ENCODE peak calls at places on chromosomes 3 and 15, in five cellular contexts. C is neural progenitor cell, M is suprapubic skin, B is AG04450, T is neuronal stem cell. K is an unnamed sample.

GRCh38 chr3:151085889-151086483 is 522 bp downstream of the MED12L start:
- DNase-seq in C (peak; percentile 77), M (no peak), B (no peak), T (peak; percentile 57), K (peak; percentile 79)

GRCh38 chr3:129908417-129908816 is 14.9 kb upstream of the TMCC1 start:
- DNase-seq in C (no peak), M (no peak), B (no peak), T (no peak), K (no peak)

GRCh38 chr3:138875754-138876664 is 41.3 kb upstream of the PIK3CB start:
- DNase-seq in C (no peak), M (no peak), B (no peak), T (no peak), K (no peak)

GRCh38 chr3:116423945-116424344 is 21.3 kb downstream of the LSAMP start:
- DNase-seq in C (no peak), M (no peak), B (no peak), T (no peak), K (no peak)

GRCh38 chr15:68518046-68518445 is 60.7 kb upstream of the CORO2B start:
- DNase-seq in C (no peak), M (no peak), B (no peak), T (no peak), K (no peak)

GRCh38 chr15:101145362-101145761 is 106.5 kb downstream of the CHSY1 start:
- DNase-seq in C (no peak), M (no peak), B (no peak), T (no peak), K (no peak)

GRCh38 chr3:140794507-140794906 is 116.6 kb downstream of the TRIM42 start:
- DNase-seq in C (no peak), M (no peak), B (no peak), T (no peak), K (no peak)

GRCh38 chr3:196012481-196012880 is 69.4 kb downstream of the TFRC start:
- DNase-seq in C (no peak), M (no peak), B (no peak), T (no peak), K (no peak)

GRCh38 chr15:77856718-77857346 is 220.7 kb downstream of the TBC1D2B start:
- DNase-seq in C (no peak), M (no peak), B (no peak), T (no peak), K (no peak)

GRCh38 chr3:25548836-25549235 is 115.9 kb downstream of the TOP2B start:
- DNase-seq in C (no peak), M (no peak), B (no peak), T (no peak), K (no peak)

GRCh38 chr15:70503798-70504304 is 259.5 kb downstream of the UACA start:
- DNase-seq in C (no peak), M (no peak), B (no peak), T (no peak), K (no peak)
- H3K27me3 ChIP-seq in C (no peaks in the 10 kb centered on the region), M (no peaks in the 10 kb centered on the region), B (peaks cover 12% of the 10 kb centered on the region), T (no peaks in the 10 kb centered on the region), K (no peaks in the 10 kb centered on the region)

GRCh38 chr3:101099791-101100190 is 106.6 kb upstream of the ABI3BP start:
- DNase-seq in C (no peak), M (no peak), B (no peak), T (no peak), K (no peak)

GRCh38 chr3:101102678-101103296 is 109.6 kb upstream of the ABI3BP start:
- DNase-seq in C (no peak), M (no peak), B (no peak), T (no peak), K (no peak)

GRCh38 chr3:101104334-101104733 is 111.1 kb upstream of the ABI3BP start:
- DNase-seq in C (no peak), M (no peak), B (no peak), T (no peak), K (no peak)

GRCh38 chr3:101095703-101096102 is 102.5 kb upstream of the ABI3BP start:
- DNase-seq in C (no peak), M (no peak), B (no peak), T (no peak), K (no peak)

GRCh38 chr3:101100361-101101009 is 107.3 kb upstream of the ABI3BP start:
- DNase-seq in C (no peak), M (no peak), B (no peak), T (no peak), K (no peak)
- H3K27me3 ChIP-seq in C (no peaks in the 10 kb centered on the region), M (no peaks in the 10 kb centered on the region), B (no peaks in the 10 kb centered on the region), T (no peaks in the 10 kb centered on the region), K (no peaks in the 10 kb centered on the region)

DNA sequence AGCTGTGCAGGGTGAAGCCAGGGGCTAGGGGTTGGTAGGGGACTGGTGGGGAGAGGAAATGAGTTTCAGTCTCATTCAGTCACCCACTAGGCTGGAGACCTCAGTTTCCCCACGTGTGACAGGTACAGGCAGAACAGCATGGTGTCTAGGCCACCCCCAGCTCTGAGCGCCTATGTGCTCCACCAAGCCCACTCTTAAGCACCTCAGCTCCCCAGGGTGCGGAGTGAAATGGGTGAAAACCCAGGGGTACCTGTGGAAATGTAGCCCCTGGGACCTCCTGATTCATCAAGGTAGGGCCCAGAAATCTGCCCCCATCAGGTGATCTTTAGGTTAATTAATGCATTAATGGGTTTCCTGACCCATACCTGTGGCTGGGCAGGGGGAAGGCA is 3.7 kb downstream of the ATP2B2 start:
- DNase-seq in C (no peak), M (no peak), B (no peak), T (no peak), K (peak; percentile 14)
- H3K27me3 ChIP-seq in C (peaks cover 22% of the 10 kb centered on the region), M (peaks cover 40% of the 10 kb centered on the region), B (peaks cover 54% of the 10 kb centered on the region), T (peaks cover 16% of the 10 kb centered on the region), K (no peaks in the 10 kb centered on the region)

GRCh38 chr15:84981711-84982300 is at the start of gene PDE8A:
- DNase-seq in C (peak; percentile 76), M (peak; percentile 71), B (no peak), T (peak; percentile 40), K (peak; percentile 79)
- H3K27me3 ChIP-seq in C (peaks cover 77% of the 10 kb centered on the region), M (no peaks in the 10 kb centered on the region), B (no peaks in the 10 kb centered on the region), T (peaks cover 45% of the 10 kb centered on the region), K (no peaks in the 10 kb centered on the region)

K was measured in aorta.